ENCODE peak calls at places on chromosome 1, in eight cellular contexts. S is central memory CD4-positive, alpha-beta T cell; W is progenitor cell of endocrine pancreas; X is body of pancreas; K is KBM-7; Z is T-cell; O is hippocampal formation; C is Caki2. D is an unnamed sample.

GRCh38 chr1:46183119-46183842 is 7.0 kb upstream of the P3R3URF start:
- DNase-seq in S (no peak), W (no peak), X (peak), K (peak), Z (no peak), O (no peak), C (peak), D (peak)

GRCh38 chr1:174931214-174931613 is 68.5 kb upstream of the CACYBP start:
- DNase-seq in S (no peak), W (no peak), X (no peak), K (no peak), Z (no peak), O (no peak), C (no peak), D (no peak)

GRCh38 chr1:181327796-181328195 is 155.5 kb upstream of the CACNA1E start:
- DNase-seq in S (no peak), W (no peak), X (no peak), K (no peak), Z (no peak), O (no peak), C (no peak), D (peak)

GRCh38 chr1:166884040-166884642 is 8.1 kb upstream of the TADA1 start:
- DNase-seq in S (no peak), W (peak), X (peak), K (no peak), Z (peak), O (peak), C (no peak), D (peak)

GRCh38 chr1:246117066-246117791 is 389.9 kb downstream of the SMYD3 start:
- DNase-seq in S (peak), W (no peak), X (peak), K (peak), Z (peak), O (peak), C (peak), D (peak)

GRCh38 chr1:204476563-204476962 is 18.0 kb downstream of the PIK3C2B start:
- DNase-seq in S (no peak), W (no peak), X (no peak), K (no peak), Z (no peak), O (no peak), C (no peak), D (no peak)

GRCh38 chr1:161198877-161199431 is at the start of gene ADAMTS4:
- DNase-seq in S (no peak), W (no peak), X (no peak), K (no peak), Z (no peak), O (peak), C (no peak), D (no peak)

GRCh38 chr1:74650561-74650960 is 23.0 kb downstream of the ERICH3 start:
- DNase-seq in S (no peak), W (no peak), X (no peak), K (no peak), Z (no peak), O (no peak), C (no peak), D (no peak)

GRCh38 chr1:91511386-91511785 is 10.7 kb downstream of the CDC7 start:
- DNase-seq in S (peak), W (no peak), X (no peak), K (peak), Z (no peak), O (peak), C (no peak), D (no peak)